ENCODE peak calls at places on chromosomes 16 and 17, in five cellular contexts. W is HepG2, B is HCT116, U is SK-N-SH, G is K562. Q is an unnamed sample.

GRCh38 chr17:65163990-65164495 is 26.9 kb downstream of the RGS9 start:
- DNase-seq in W (peak), B (peak), G (peak), U (no peak), Q (no peak)

GRCh38 chr16:81066700-81067099 is 10.3 kb downstream of the C16orf46 start:
- DNase-seq in G (no peak), U (no peak), W (no peak), B (no peak), Q (no peak)

GRCh38 chr16:12539185-12539929 is 264.3 kb downstream of the CPPED1 start:
- DNase-seq in U (no peak), W (no peak), G (peak), B (no peak), Q (no peak)

GRCh38 chr16:77043076-77043475 is 147.9 kb upstream of the MON1B start:
- DNase-seq in G (peak), U (peak), B (peak), W (no peak), Q (peak)

GRCh38 chr16:79476580-79476979 is 124.0 kb downstream of the MAF start:
- DNase-seq in B (no peak), G (no peak), U (no peak), W (no peak), Q (no peak)

GRCh38 chr16:85984211-85984880 is 85.4 kb downstream of the IRF8 start:
- DNase-seq in W (no peak), B (no peak), U (no peak), G (no peak), Q (no peak)

GRCh38 chr17:65749479-65749878 is 188.0 kb upstream of the AXIN2 start:
- DNase-seq in U (no peak), W (peak), B (peak), G (no peak), Q (no peak)

GRCh38 chr16:88856828-88857727 is at the start of the genes GALNS and TRAPPC2L:
- DNase-seq in G (peak), W (peak), B (peak), U (peak), Q (peak)

GRCh38 chr16:17275076-17275732 is 195.6 kb downstream of the XYLT1 start:
- DNase-seq in B (peak), U (no peak), G (no peak), W (peak), Q (no peak)

GRCh38 chr17:32504166-32504990 is 17.6 kb downstream of the CDK5R1 start:
- DNase-seq in B (no peak), W (no peak), G (no peak), U (no peak), Q (no peak)

GRCh38 chr17:43696891-43697290 is 35.2 kb upstream of the MEOX1 start:
- DNase-seq in W (no peak), B (no peak), U (no peak), G (no peak), Q (no peak)

GRCh38 chr16:66936889-66937554 is 1.7 kb downstream of the CES2 start:
- DNase-seq in U (no peak), W (no peak), B (no peak), G (no peak), Q (no peak)

GRCh38 chr16:30896203-30896889 is at the start of gene CTF1:
- DNase-seq in G (peak), U (peak), W (peak), B (peak), Q (peak)

GRCh38 chr17:39942076-39942475 is 14.5 kb downstream of the LRRC3C start:
- DNase-seq in U (no peak), W (no peak), G (no peak), B (no peak), Q (no peak)

GRCh38 chr16:11129378-11129781 is 126.6 kb downstream of the SOCS1 start:
- DNase-seq in U (peak), G (peak), B (no peak), W (no peak), Q (no peak)

GRCh38 chr16:30083216-30084055 is 7.6 kb downstream of the PPP4C start:
- DNase-seq in G (no peak), W (no peak), B (no peak), U (no peak), Q (no peak)

GRCh38 chr17:16880121-16880842 is 91.6 kb downstream of the TNFRSF13B start:
- DNase-seq in W (no peak), B (no peak), G (no peak), U (no peak), Q (no peak)

GRCh38 chr17:78717431-78717980 is 64.6 kb downstream of the CYTH1 start:
- DNase-seq in U (peak), B (no peak), W (peak), G (no peak), Q (no peak)

GRCh38 chr17:31523862-31524730 is 132.6 kb downstream of the RAB11FIP4 start:
- DNase-seq in W (no peak), B (no peak), U (no peak), G (no peak), Q (no peak)

GRCh38 chr16:89534147-89534788 is 26.1 kb downstream of the SPG7 start:
- DNase-seq in B (no peak), W (no peak), G (no peak), U (no peak), Q (no peak)

GRCh38 chr16:27323781-27324561 is 10.2 kb downstream of the IL4R start:
- DNase-seq in U (no peak), B (no peak), G (no peak), W (no peak), Q (no peak)

GRCh38 chr17:3208484-3208883 is 1.0 kb downstream of the OR1A1 start:
- DNase-seq in U (no peak), G (no peak), B (no peak), W (no peak), Q (no peak)
- TF ChIP-seq JUND in U (no peak), G (no peak), B (no peak), W (no peak), Q (no peak)

GRCh38 chr16:18942069-18942468 is 15.9 kb upstream of the SMG1 start:
- DNase-seq in G (no peak), W (no peak), B (no peak), U (no peak), Q (no peak)

GRCh38 chr16:18943414-18943813 is 17.2 kb upstream of the SMG1 start:
- DNase-seq in B (no peak), G (no peak), U (no peak), W (no peak), Q (no peak)

GRCh38 chr16:18938986-18939385 is 12.8 kb upstream of the SMG1 start:
- DNase-seq in U (no peak), W (no peak), G (no peak), B (no peak), Q (no peak)

GRCh38 chr16:18945233-18945632 is 19.0 kb upstream of the SMG1 start:
- DNase-seq in B (no peak), G (no peak), U (no peak), W (no peak), Q (no peak)

DNA sequence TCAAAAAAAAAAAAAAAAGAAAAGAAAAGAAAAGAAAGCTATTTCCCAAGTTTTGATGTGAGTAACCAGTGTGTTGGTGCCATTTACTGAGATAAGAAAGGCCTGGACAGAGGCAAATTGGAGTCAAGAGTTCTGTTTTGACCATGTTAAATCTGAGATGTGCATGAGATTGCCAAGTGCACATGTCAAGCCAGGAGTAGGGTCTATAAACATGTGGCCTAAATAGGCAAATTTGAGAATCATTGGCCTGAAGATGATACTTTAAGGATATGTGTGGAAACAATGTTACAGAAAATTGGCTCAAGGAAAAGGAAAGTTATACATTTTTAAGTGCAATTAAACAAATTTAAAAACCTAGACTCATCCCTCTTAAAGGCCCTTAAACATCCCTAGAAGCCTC is 15.3 kb upstream of the SMG1 start:
- DNase-seq in B (no peak), W (no peak), G (no peak), U (no peak), Q (no peak)
- TF ChIP-seq JUND in B (no peak), W (no peak), G (no peak), U (no peak), Q (no peak)

GRCh38 chr17:48804936-48805411 is 12.1 kb downstream of the TTLL6 start:
- DNase-seq in W (peak), B (peak), U (peak), G (peak), Q (peak)
- TF ChIP-seq JUND in W (no peak), B (no peak), U (no peak), G (no peak), Q (no peak)

GRCh38 chr16:71626858-71627213 is 852 bp downstream of the MARVELD3 start:
- DNase-seq in W (no peak), G (no peak), U (no peak), B (peak), Q (peak)
- TF ChIP-seq JUND in W (no peak), G (no peak), U (no peak), B (no peak), Q (no peak)

GRCh38 chr17:54899201-54899600 is 1.5 kb upstream of the TOM1L1 start:
- DNase-seq in U (peak), G (no peak), B (no peak), W (no peak), Q (no peak)
- TF ChIP-seq JUND in U (no peak), G (no peak), B (no peak), W (no peak), Q (no peak)

DNA sequence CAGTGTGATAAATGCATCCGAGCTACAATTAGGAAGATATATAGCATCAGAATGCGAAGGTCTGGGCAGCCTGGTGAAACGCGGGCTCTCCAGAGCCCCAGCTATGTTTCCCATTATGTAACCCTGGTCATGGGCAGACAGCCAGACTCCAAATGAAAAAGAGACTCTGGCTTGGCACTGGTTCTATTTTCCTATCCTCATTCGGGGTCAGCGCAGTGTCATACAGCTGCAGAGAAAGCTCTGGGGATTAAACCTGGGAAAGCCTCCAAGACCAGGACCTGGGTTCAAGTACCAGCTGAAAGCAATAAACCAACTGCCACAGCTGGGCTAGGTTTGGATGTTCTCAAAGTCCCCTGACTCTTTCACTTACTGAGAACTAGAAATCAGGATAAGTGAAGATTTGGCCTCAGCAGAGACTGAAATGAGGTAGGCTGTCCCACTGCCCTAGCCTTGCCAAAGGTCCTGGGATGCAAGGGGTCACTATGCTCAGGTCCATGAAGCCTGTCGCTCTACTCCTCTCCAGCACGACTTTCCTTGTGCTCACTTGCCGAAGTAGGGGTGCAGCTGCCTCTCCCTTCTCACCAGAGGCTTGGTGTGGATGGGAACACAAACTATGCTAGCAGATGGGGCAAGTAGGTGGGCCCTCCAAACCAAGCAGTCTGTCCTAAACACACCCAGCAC is 123.8 kb downstream of the SMG6 start:
- DNase-seq in U (peak), G (no peak), W (no peak), B (no peak), Q (no peak)
- TF ChIP-seq JUND in U (peak), G (no peak), W (no peak), B (no peak), Q (no peak)

DNA sequence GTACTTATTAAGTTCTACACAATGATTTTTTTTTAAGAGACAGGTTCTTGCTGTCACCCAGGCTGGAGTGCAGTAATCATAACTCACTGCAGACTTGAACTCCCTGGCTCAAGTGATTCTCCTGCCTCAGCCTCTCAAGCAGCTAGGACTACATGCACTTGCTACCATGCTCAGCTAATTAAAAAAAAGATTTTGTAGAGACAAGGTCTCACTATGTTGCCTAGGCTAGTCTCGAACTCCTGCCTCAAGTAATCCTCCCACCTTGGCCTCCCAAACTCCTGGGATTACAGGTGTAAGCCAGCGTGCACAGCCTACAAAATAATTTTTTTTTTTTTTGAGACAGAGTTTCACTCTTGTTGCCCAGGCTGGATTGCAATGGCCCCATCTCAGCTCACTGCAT is 22.2 kb downstream of the USP32 start:
- DNase-seq in B (no peak), U (no peak), W (no peak), G (no peak), Q (no peak)
- TF ChIP-seq JUND in B (no peak), U (no peak), W (no peak), G (no peak), Q (no peak)

DNA sequence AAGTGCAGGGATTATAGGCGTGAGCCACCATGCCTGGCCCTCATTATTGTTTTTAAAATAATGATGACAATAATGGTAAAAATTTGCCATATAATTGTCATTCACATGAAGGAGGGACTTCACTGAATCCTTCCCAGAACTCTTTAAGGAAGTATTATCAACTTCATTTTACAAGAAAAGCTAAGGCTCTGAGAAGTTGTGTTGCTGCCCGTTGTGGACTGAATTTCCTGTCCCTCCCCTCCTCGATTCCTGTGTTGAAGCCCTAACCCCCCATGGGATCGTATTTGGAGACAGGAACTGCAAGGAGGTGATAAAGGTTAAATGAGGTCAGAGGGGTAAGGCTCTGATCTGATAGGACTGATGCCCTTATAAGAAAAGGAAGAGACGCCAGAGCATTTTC is 458.0 kb downstream of the HAPSTR1 start:
- DNase-seq in W (no peak), G (no peak), U (no peak), B (no peak), Q (no peak)
- TF ChIP-seq JUND in W (no peak), G (no peak), U (no peak), B (no peak), Q (no peak)

GRCh38 chr16:3101018-3101840 is 2.1 kb upstream of the ZSCAN10 start:
- DNase-seq in B (no peak), G (peak), W (peak), U (peak), Q (no peak)
- TF ChIP-seq JUND in B (no peak), G (no peak), W (no peak), U (no peak), Q (no peak)

GRCh38 chr17:73506470-73507435 is 137.5 kb downstream of the SDK2 start:
- DNase-seq in G (no peak), W (no peak), B (no peak), U (peak), Q (no peak)
- TF ChIP-seq JUND in G (no peak), W (no peak), B (no peak), U (no peak), Q (no peak)